ENCODE peak calls at places on chromosomes 5 and 9, in ten cellular contexts. W, T, L, E, F, P, Z, S, C and O are unnamed samples. For H3K36me3, the result is how much of the 10 kb centered on the place peaks cover.

GRCh38 chr9:80707120-80707519 is 982.2 kb downstream of the TLE1 start:
- DNase-seq in W (no peak), T (no peak), L (no peak), E (peak), F (no peak), P (no peak), Z (no peak), S (no peak), C (no peak), O (no peak)

GRCh38 chr5:92019376-92019990 is 636.4 kb upstream of the ARRDC3 start:
- DNase-seq in W (no peak), T (no peak), L (no peak), E (no peak), F (no peak), P (no peak), Z (no peak), S (no peak), C (no peak), O (peak)

GRCh38 chr5:153613143-153613542 is 122.7 kb downstream of the GRIA1 start:
- DNase-seq in W (no peak), T (no peak), L (no peak), E (no peak), F (no peak), P (no peak), Z (no peak), S (no peak), C (no peak), O (no peak)

GRCh38 chr5:151886741-151887261 is 37.9 kb downstream of the GLRA1 start:
- DNase-seq in W (no peak), T (no peak), L (no peak), E (no peak), F (no peak), P (no peak), Z (no peak), S (no peak), C (no peak), O (no peak)

GRCh38 chr5:71533614-71534013 is 53.5 kb upstream of the MCCC2 start:
- DNase-seq in W (no peak), T (no peak), L (no peak), E (peak), F (no peak), P (no peak), Z (no peak), S (peak), C (no peak), O (no peak)

GRCh38 chr5:179870403-179870903 is 11.8 kb upstream of the MRNIP start:
- DNase-seq in W (peak), T (no peak), L (no peak), E (peak), F (peak), P (no peak), Z (peak), S (peak), C (no peak), O (peak)

GRCh38 chr5:140162781-140163180 is 12.2 kb upstream of the CYSTM1 start:
- DNase-seq in W (no peak), T (no peak), L (no peak), E (no peak), F (no peak), P (no peak), Z (no peak), S (no peak), C (no peak), O (no peak)

GRCh38 chr9:111598730-111599091 is 736 bp downstream of the PTGR1 start:
- DNase-seq in W (peak), T (no peak), L (peak), E (peak), F (peak), P (peak), Z (peak), S (peak), C (no peak), O (no peak)

GRCh38 chr5:56838409-56839039 is 23.2 kb downstream of the MAP3K1 start:
- DNase-seq in W (no peak), T (no peak), L (no peak), E (peak), F (no peak), P (no peak), Z (no peak), S (peak), C (no peak), O (peak)

GRCh38 chr5:109347252-109347888 is 62.4 kb downstream of the PJA2 start:
- DNase-seq in W (no peak), T (no peak), L (no peak), E (no peak), F (no peak), P (no peak), Z (peak), S (no peak), C (no peak), O (no peak)

GRCh38 chr9:127122176-127123151 is at the start of gene ANGPTL2:
- DNase-seq in W (peak), T (no peak), L (peak), E (peak), F (peak), P (peak), Z (peak), S (peak), C (no peak), O (peak)

GRCh38 chr5:138661991-138662434 is 86.8 kb upstream of the HSPA9 start:
- DNase-seq in W (no peak), T (no peak), L (no peak), E (no peak), F (no peak), P (no peak), Z (no peak), S (no peak), C (no peak), O (no peak)

GRCh38 chr9:3436629-3437028 is 89.2 kb downstream of the RFX3 start:
- DNase-seq in W (no peak), T (no peak), L (no peak), E (peak), F (no peak), P (no peak), Z (no peak), S (peak), C (no peak), O (no peak)

GRCh38 chr9:137679249-137679648 is 60.4 kb downstream of the EHMT1 start:
- DNase-seq in W (no peak), T (no peak), L (no peak), E (no peak), F (no peak), P (no peak), Z (no peak), S (peak), C (no peak), O (peak)

GRCh38 chr5:85388752-85389151 is 1004.1 kb upstream of the EDIL3 start:
- DNase-seq in W (no peak), T (no peak), L (no peak), E (peak), F (no peak), P (no peak), Z (no peak), S (no peak), C (no peak), O (no peak)

GRCh38 chr9:120974921-120975320 is 48.3 kb upstream of the TRAF1 start:
- DNase-seq in W (no peak), T (no peak), L (no peak), E (no peak), F (no peak), P (no peak), Z (no peak), S (no peak), C (no peak), O (no peak)

GRCh38 chr5:82364497-82364896 is 86.3 kb upstream of the RPS23 start:
- DNase-seq in W (no peak), T (no peak), L (no peak), E (peak), F (no peak), P (no peak), Z (no peak), S (peak), C (no peak), O (peak)

GRCh38 chr9:121282309-121283071 is 14.5 kb downstream of the GSN start:
- DNase-seq in W (peak), T (no peak), L (peak), E (peak), F (peak), P (no peak), Z (peak), S (no peak), C (no peak), O (no peak)

GRCh38 chr9:130864541-130864940 is 29.5 kb downstream of the ABL1 start:
- DNase-seq in W (no peak), T (no peak), L (no peak), E (no peak), F (no peak), P (no peak), Z (no peak), S (no peak), C (no peak), O (no peak)
- H3K36me3 ChIP-seq in W (half or more), T (under half), L (under half), E (under half), F (half or more), P (under half), Z (under half), S (under half), C (under half), O (under half)

DNA sequence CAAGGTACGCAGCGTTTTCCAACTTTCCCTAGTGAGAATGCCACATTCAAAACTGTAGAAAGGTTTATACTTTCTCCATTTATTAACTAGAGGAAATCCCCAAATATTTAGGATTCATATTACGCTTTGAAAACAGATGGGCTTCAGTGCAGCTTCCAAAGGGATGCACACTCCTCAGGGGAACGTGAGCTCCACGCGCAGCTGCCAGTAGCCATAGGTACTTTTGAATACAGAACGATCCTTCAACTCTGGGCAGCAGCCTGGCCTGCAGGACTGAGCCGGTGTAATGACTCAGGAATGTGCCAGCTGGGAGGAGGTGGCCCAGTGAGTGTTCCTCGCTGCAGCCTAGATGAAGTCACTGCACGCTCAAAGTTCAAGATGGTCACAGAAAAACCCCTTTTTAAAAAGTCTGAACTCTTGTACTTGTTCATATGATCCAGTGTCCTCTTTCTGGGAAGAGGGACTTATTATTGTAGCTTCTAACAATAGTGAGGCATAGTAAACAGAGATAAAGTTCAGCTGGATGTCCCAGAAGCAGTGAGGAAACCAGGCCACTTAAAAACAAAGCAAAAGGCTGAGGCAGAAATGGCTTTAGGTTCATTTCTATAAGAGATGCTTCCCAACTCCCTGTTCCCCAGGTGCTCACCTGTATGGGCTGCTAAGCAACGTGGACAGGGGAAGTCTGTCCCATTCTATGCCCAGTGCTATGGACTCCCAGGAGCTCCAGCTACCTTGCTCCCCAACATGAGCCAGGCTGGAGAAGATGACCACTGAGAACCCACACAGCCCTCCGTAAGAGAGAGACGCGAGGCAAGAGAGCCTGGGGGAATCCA is 130.0 kb downstream of the LHFPL2 start:
- DNase-seq in W (peak), T (no peak), L (peak), E (peak), F (peak), P (no peak), Z (peak), S (peak), C (no peak), O (peak)
- H3K4me3 ChIP-seq in W (no peak), T (no peak), L (no peak), E (no peak), F (no peak), P (no peak), Z (no peak), S (no peak), C (no peak), O (no peak)

DNA sequence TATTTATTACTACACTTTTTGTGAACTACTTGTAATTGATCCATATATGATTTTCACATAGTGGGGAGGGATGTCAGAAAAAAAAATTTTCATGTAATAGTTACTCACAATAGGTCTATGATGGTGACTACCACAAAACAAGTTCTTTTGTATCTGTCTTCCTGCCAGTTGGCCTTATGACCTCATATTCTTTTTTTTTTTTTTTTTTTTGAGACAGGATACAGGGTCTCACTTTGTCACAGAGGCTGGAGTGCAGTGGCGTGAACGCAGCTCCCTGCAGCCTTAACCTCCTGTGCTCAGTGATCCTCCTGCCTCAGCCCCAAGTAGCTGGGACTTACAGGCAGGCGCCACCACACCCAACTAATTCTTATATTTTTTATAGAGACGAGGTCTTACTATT is 10.9 kb downstream of the SEC24A start:
- DNase-seq in W (no peak), T (no peak), L (no peak), E (no peak), F (no peak), P (no peak), Z (no peak), S (peak), C (no peak), O (no peak)
- H3K27ac ChIP-seq in W (no peak), T (no peak), L (no peak), E (no peak), F (no peak), P (no peak), Z (no peak), S (peak), C (no peak), O (no peak)

DNA sequence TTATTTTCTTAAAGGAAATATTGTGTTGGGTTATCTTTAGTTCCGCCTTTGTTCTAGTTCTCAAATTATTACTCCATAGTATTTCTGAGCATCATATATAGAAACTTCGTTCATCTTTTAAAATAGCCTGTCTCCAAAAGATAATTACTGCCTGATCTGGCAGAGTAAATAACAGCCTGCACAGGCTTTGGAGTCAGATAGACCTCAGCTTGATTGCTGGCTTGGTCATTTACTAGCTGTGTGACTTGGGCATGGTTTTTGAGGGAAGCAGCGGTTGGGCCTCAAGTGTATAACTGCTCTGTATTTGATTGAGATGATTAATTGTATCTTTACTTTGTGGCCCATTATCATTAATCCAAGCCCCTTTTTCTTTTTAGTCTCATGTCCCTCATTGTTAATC is 50.1 kb downstream of the FBXO38 start:
- DNase-seq in W (no peak), T (no peak), L (no peak), E (no peak), F (no peak), P (no peak), Z (no peak), S (no peak), C (no peak), O (no peak)
- H3K36me3 ChIP-seq in W (half or more), T (under half), L (under half), E (under half), F (half or more), P (under half), Z (under half), S (under half), C (under half), O (under half)

GRCh38 chr5:2131826-2132496 is 249.2 kb upstream of the IRX4 start:
- DNase-seq in W (no peak), T (peak), L (no peak), E (no peak), F (no peak), P (no peak), Z (no peak), S (no peak), C (no peak), O (no peak)

GRCh38 chr5:2128696-2129340 is 246.1 kb upstream of the IRX4 start:
- DNase-seq in W (no peak), T (peak), L (no peak), E (no peak), F (no peak), P (no peak), Z (no peak), S (no peak), C (no peak), O (no peak)

GRCh38 chr5:2131196-2131595 is 248.5 kb upstream of the IRX4 start:
- DNase-seq in W (no peak), T (peak), L (no peak), E (no peak), F (no peak), P (no peak), Z (no peak), S (no peak), C (no peak), O (no peak)

GRCh38 chr5:2130361-2130760 is 247.6 kb upstream of the IRX4 start:
- DNase-seq in W (no peak), T (peak), L (no peak), E (no peak), F (no peak), P (no peak), Z (no peak), S (no peak), C (no peak), O (no peak)

DNA sequence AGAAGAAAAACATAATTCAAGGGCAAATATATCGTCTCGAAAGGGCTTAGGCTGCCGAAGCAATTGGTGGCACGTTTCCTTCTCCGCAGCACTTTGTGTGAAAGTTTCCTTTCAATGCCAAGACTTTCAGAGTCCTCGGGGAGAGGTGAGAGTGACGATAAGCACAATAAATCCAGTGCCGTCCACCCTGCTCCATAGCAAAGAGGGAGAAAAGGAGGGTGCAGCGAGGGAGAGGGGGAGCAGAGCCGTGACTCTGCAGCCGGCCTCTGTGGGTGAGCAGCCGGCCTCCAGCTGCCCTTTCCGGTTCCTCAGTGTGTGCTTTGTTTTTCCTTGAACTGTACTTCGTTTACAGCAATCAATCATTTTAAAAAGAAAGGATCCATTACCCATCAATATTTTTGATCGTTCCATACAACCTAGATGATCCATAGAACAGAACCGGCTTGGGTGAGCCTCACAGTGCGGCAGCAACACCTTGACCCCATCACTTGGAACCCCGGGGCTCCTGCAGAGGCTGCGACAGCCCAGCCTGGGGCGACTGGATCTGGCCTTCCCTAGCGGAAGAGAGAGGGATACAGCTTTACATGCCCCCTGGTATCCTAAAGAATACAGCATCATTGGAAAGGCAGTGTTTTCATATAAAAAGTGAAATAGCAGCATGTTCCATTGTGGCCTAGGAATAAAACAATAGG is 247.0 kb upstream of the IRX4 start:
- DNase-seq in W (no peak), T (peak), L (no peak), E (no peak), F (no peak), P (no peak), Z (no peak), S (no peak), C (no peak), O (no peak)
- H3K4me3 ChIP-seq in W (no peak), T (no peak), L (no peak), E (no peak), F (peak), P (no peak), Z (no peak), S (no peak), C (no peak), O (no peak)

GRCh38 chr9:134710271-134710540 is 68.6 kb downstream of the COL5A1 start:
- DNase-seq in W (no peak), T (no peak), L (no peak), E (no peak), F (no peak), P (no peak), Z (peak), S (no peak), C (no peak), O (no peak)
- H3K27ac ChIP-seq in W (no peak), T (no peak), L (no peak), E (no peak), F (no peak), P (peak), Z (no peak), S (no peak), C (no peak), O (no peak)

DNA sequence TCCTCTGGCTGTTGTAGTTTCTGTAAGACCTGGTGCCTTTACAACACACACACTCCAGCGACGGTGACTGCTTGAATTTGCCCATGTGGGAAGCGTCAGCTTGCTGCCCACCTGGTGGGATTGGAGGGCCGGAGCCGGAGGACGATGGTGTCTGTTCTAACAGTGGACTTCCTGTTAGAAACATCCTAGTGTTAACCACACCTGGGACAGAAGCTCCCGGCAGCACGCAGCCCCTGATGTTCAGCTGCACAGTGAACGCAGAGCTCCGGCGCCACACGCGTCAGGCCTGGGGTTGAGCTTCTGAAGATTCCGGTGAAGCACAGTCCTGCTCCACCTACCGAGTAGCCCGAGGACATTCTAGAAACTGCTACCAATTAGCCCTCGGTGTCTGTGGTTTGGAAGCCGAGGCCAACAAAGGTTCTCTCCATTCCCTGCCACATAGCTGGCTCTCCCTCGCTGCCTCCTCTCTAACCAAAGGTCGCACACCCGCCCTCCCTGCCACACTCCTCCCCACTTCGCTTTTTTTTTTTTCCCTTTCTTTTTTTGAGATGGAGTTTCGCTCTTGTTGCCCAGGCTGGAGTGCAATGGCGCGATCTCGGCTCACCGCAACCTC is 14.4 kb downstream of the PMPCA start:
- DNase-seq in W (no peak), T (no peak), L (no peak), E (no peak), F (peak), P (no peak), Z (no peak), S (no peak), C (no peak), O (no peak)
- H3K36me3 ChIP-seq in W (half or more), T (under half), L (under half), E (under half), F (half or more), P (under half), Z (under half), S (under half), C (under half), O (half or more)

GRCh38 chr9:676780-677458 is 164.6 kb upstream of the DMRT1 start:
- DNase-seq in W (no peak), T (no peak), L (no peak), E (no peak), F (no peak), P (no peak), Z (no peak), S (no peak), C (no peak), O (no peak)
- H3K4me3 ChIP-seq in W (peak), T (peak), L (no peak), E (no peak), F (peak), P (peak), Z (peak), S (peak), C (no peak), O (no peak)